ENCODE peak calls at places on chromosomes 7 and 10, in seven cellular contexts. U is H1, O is neuronal stem cell, L is H9, Z is IMR-90, V is mesenchymal stem cell, Y is trophoblast cell. Q is an unnamed sample.
A peak's percentile ranks its signal among the peaks of the same experiment; 100 is the strongest.

GRCh38 chr10:102501201-102502028 is 1.1 kb downstream of the ACTR1A start:
- DNase-seq in U (no peak), O (no peak), L (no peak), Z (peak; percentile 25), V (no peak), Y (no peak), Q (peak; percentile 22)

GRCh38 chr7:131074585-131074984 is 253.1 kb upstream of the MKLN1 start:
- DNase-seq in U (no peak), O (no peak), L (no peak), Z (no peak), V (no peak), Y (no peak), Q (no peak)

GRCh38 chr7:3432916-3433315 is 131.9 kb downstream of the SDK1 start:
- DNase-seq in U (no peak), O (no peak), L (no peak), Z (no peak), V (peak; percentile 62), Y (peak; percentile 32), Q (no peak)

GRCh38 chr7:143936087-143937009 is 1.3 kb downstream of the OR2F2 start:
- DNase-seq in U (no peak), O (no peak), L (no peak), Z (peak; percentile 85), V (peak; percentile 65), Y (peak; percentile 13), Q (no peak)

GRCh38 chr10:75651452-75651851 is 220.0 kb downstream of the LRMDA start:
- DNase-seq in U (peak; percentile 13), O (no peak), L (peak; percentile 35), Z (no peak), V (no peak), Y (no peak), Q (peak; percentile 56)

GRCh38 chr7:100730136-100730800 is 3.1 kb upstream of the ZAN start:
- DNase-seq in U (no peak), O (no peak), L (no peak), Z (no peak), V (no peak), Y (no peak), Q (no peak)

GRCh38 chr7:133477786-133478185 is 224.9 kb downstream of the EXOC4 start:
- DNase-seq in U (no peak), O (no peak), L (no peak), Z (no peak), V (no peak), Y (no peak), Q (no peak)

GRCh38 chr10:69071610-69072009 is 16.3 kb upstream of the SRGN start:
- DNase-seq in U (no peak), O (no peak), L (no peak), Z (no peak), V (no peak), Y (no peak), Q (no peak)

GRCh38 chr10:99621454-99622246 is 1.4 kb upstream of the SLC25A28 start:
- DNase-seq in U (no peak), O (no peak), L (no peak), Z (no peak), V (no peak), Y (no peak), Q (no peak)

DNA sequence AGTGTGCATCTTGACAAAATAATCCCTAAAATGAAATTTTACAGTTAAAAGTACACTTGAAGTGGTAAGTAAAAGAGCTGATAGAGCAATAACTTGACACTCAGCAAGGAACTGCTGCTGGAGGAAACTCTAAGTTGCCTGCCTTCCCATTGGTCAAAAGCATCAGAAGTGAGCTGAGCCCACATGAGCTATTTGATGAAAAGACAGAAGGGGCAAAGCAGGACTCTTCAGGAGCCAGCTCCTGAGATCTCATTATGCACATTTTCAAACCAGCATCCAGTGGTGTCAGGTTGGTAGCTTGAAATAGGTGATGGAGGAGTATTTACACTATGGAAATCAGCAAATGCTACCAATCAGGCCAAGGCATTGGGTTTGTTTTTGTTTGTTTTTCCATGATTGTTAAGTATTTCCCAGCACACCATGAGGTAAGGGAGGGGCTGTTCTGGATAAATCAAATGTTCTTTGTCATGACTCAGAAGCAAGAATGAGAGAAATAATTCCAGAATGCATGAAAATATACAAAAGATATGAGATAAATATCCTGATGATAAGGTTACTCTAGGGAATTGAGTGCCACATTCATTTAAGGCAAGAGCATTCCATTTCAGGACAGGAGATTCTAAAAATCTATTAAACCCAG is 316.6 kb downstream of the SNX13 start:
- DNase-seq in U (no peak), O (no peak), L (no peak), Z (peak; percentile 59), V (peak; percentile 26), Y (no peak), Q (peak; percentile 9)
- H3K4ac ChIP-seq in U (no peak overlapping the region), O (no peak overlapping the region), L (no peak overlapping the region), Z (peak overlapping the region; percentile 18), V (no peak overlapping the region), Y (no peak overlapping the region), Q (no peak overlapping the region)

GRCh38 chr7:70480913-70481579 is 650.9 kb upstream of the GALNT17 start:
- DNase-seq in U (no peak), O (no peak), L (no peak), Z (no peak), V (no peak), Y (no peak), Q (no peak)
- H4K8ac ChIP-seq in U (no peak overlapping the region), O (no peak overlapping the region), L (no peak overlapping the region), Z (no peak overlapping the region), V (no peak overlapping the region), Y (no peak overlapping the region), Q (no peak overlapping the region)

DNA sequence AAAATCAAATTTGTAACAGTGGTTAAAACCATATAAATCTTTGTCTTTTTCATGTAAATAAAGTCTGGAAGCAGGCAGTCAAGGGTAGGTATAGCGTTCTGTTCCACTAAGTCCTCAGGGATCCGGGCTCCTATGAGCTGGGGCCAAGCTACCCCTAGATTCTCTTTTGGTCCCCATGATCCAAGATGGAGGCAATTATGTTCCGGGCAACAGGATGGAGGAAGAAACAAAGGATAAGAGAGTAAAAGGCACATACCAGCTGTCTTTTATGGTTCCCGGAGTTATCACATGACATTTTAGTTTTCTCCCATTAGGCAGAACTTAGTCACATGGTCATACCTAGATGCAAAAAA is 224.4 kb upstream of the NFE2L3 start:
- DNase-seq in U (no peak), O (no peak), L (no peak), Z (no peak), V (no peak), Y (no peak), Q (no peak)
- H3K79me1 ChIP-seq in U (no peaks in the 10 kb centered on the region), O (no peaks in the 10 kb centered on the region), L (no peaks in the 10 kb centered on the region), Z (no peaks in the 10 kb centered on the region), V (no peaks in the 10 kb centered on the region), Y (no peaks in the 10 kb centered on the region), Q (no peaks in the 10 kb centered on the region)

GRCh38 chr7:1365846-1366245 is 93.4 kb downstream of the MICALL2 start:
- DNase-seq in U (no peak), O (no peak), L (no peak), Z (no peak), V (no peak), Y (no peak), Q (no peak)
- H3K4ac ChIP-seq in U (no peak overlapping the region), O (no peak overlapping the region), L (no peak overlapping the region), Z (no peak overlapping the region), V (no peak overlapping the region), Y (no peak overlapping the region), Q (no peak overlapping the region)